ENCODE peak calls at places on chromosomes 13 and 19, in seven cellular contexts. One of them, this sample, is unnamed.

GRCh38 chr19:3359850-3360493 is 6.4 kb upstream of the NFIC start:
- DNase-seq in Jurkat, Clone E6-1: no peak
- DNase-seq in mucosa of gallbladder: no peak
- DNase-seq in upper lobe of right lung: peak
- DNase-seq in A172: no peak
- DNase-seq in AG09309: no peak
- DNase-seq in left colon: peak
- DNase-seq in this sample: no peak

GRCh38 chr19:6216236-6216995 is 63.4 kb downstream of the MLLT1 start:
- DNase-seq in left colon: no peak
- DNase-seq in upper lobe of right lung: peak
- DNase-seq in AG09309: no peak
- DNase-seq in A172: no peak
- DNase-seq in mucosa of gallbladder: no peak
- DNase-seq in Jurkat, Clone E6-1: no peak
- DNase-seq in this sample: no peak

GRCh38 chr19:33157906-33158305 is 26.0 kb downstream of the WDR88 start:
- DNase-seq in AG09309: no peak
- DNase-seq in A172: no peak
- DNase-seq in left colon: no peak
- DNase-seq in mucosa of gallbladder: no peak
- DNase-seq in upper lobe of right lung: no peak
- DNase-seq in Jurkat, Clone E6-1: no peak
- DNase-seq in this sample: no peak

GRCh38 chr19:30555788-30556110 is 183.6 kb downstream of the ZNF536 start:
- DNase-seq in A172: no peak
- DNase-seq in left colon: no peak
- DNase-seq in mucosa of gallbladder: no peak
- DNase-seq in upper lobe of right lung: no peak
- DNase-seq in AG09309: no peak
- DNase-seq in Jurkat, Clone E6-1: no peak
- DNase-seq in this sample: no peak

GRCh38 chr13:97274782-97275252 is 52.7 kb downstream of the MBNL2 start:
- DNase-seq in Jurkat, Clone E6-1: no peak
- DNase-seq in A172: peak
- DNase-seq in left colon: no peak
- DNase-seq in mucosa of gallbladder: no peak
- DNase-seq in AG09309: no peak
- DNase-seq in upper lobe of right lung: no peak
- DNase-seq in this sample: no peak

GRCh38 chr13:91813255-91813654 is 414.8 kb downstream of the GPC5 start:
- DNase-seq in mucosa of gallbladder: peak
- DNase-seq in Jurkat, Clone E6-1: no peak
- DNase-seq in AG09309: no peak
- DNase-seq in A172: no peak
- DNase-seq in left colon: no peak
- DNase-seq in upper lobe of right lung: no peak
- DNase-seq in this sample: no peak

GRCh38 chr13:33101835-33102234 is 85.6 kb downstream of the KL start:
- DNase-seq in mucosa of gallbladder: no peak
- DNase-seq in A172: no peak
- DNase-seq in left colon: no peak
- DNase-seq in upper lobe of right lung: no peak
- DNase-seq in AG09309: no peak
- DNase-seq in Jurkat, Clone E6-1: no peak
- DNase-seq in this sample: no peak

GRCh38 chr13:111566567-111566966 is 246.1 kb downstream of the TEX29 start:
- DNase-seq in Jurkat, Clone E6-1: no peak
- DNase-seq in AG09309: no peak
- DNase-seq in mucosa of gallbladder: no peak
- DNase-seq in A172: no peak
- DNase-seq in left colon: no peak
- DNase-seq in upper lobe of right lung: no peak
- DNase-seq in this sample: no peak

GRCh38 chr13:102702965-102703720 is 8.3 kb upstream of the METTL21C start:
- DNase-seq in left colon: no peak
- DNase-seq in upper lobe of right lung: no peak
- DNase-seq in Jurkat, Clone E6-1: no peak
- DNase-seq in A172: no peak
- DNase-seq in mucosa of gallbladder: no peak
- DNase-seq in AG09309: no peak
- DNase-seq in this sample: no peak

GRCh38 chr13:58882556-58882955 is 1251.0 kb downstream of the PCDH17 start:
- DNase-seq in upper lobe of right lung: no peak
- DNase-seq in mucosa of gallbladder: no peak
- DNase-seq in AG09309: no peak
- DNase-seq in left colon: no peak
- DNase-seq in Jurkat, Clone E6-1: no peak
- DNase-seq in A172: no peak
- DNase-seq in this sample: no peak

GRCh38 chr19:17002455-17002854 is 24.2 kb downstream of the CPAMD8 start:
- DNase-seq in left colon: no peak
- DNase-seq in A172: no peak
- DNase-seq in AG09309: no peak
- DNase-seq in mucosa of gallbladder: no peak
- DNase-seq in upper lobe of right lung: no peak
- DNase-seq in Jurkat, Clone E6-1: no peak
- DNase-seq in this sample: no peak

GRCh38 chr19:35159606-35160005 is 5.1 kb downstream of the FXYD5 start:
- DNase-seq in upper lobe of right lung: no peak
- DNase-seq in left colon: no peak
- DNase-seq in mucosa of gallbladder: no peak
- DNase-seq in Jurkat, Clone E6-1: no peak
- DNase-seq in A172: no peak
- DNase-seq in AG09309: no peak
- DNase-seq in this sample: no peak

GRCh38 chr13:75258159-75258782 is 223.7 kb downstream of the TBC1D4 start:
- DNase-seq in mucosa of gallbladder: no peak
- DNase-seq in left colon: no peak
- DNase-seq in upper lobe of right lung: no peak
- DNase-seq in AG09309: no peak
- DNase-seq in A172: peak
- DNase-seq in Jurkat, Clone E6-1: peak
- DNase-seq in this sample: no peak

GRCh38 chr19:15443325-15443724 is 6.4 kb downstream of the WIZ start:
- DNase-seq in Jurkat, Clone E6-1: no peak
- DNase-seq in mucosa of gallbladder: no peak
- DNase-seq in upper lobe of right lung: no peak
- DNase-seq in left colon: no peak
- DNase-seq in A172: no peak
- DNase-seq in AG09309: no peak
- DNase-seq in this sample: no peak

GRCh38 chr13:31328549-31329229 is 128.9 kb downstream of the B3GLCT start:
- DNase-seq in left colon: no peak
- DNase-seq in upper lobe of right lung: no peak
- DNase-seq in A172: no peak
- DNase-seq in Jurkat, Clone E6-1: no peak
- DNase-seq in mucosa of gallbladder: no peak
- DNase-seq in AG09309: no peak
- DNase-seq in this sample: no peak

GRCh38 chr19:13212759-13213330 is 62.6 kb downstream of the IER2 start:
- DNase-seq in left colon: peak
- DNase-seq in Jurkat, Clone E6-1: peak
- DNase-seq in mucosa of gallbladder: no peak
- DNase-seq in AG09309: no peak
- DNase-seq in upper lobe of right lung: peak
- DNase-seq in A172: peak
- DNase-seq in this sample: no peak

GRCh38 chr19:5456130-5456835 is 1.1 kb downstream of the ZNRF4 start:
- DNase-seq in left colon: no peak
- DNase-seq in Jurkat, Clone E6-1: no peak
- DNase-seq in AG09309: no peak
- DNase-seq in mucosa of gallbladder: no peak
- DNase-seq in upper lobe of right lung: no peak
- DNase-seq in A172: no peak
- DNase-seq in this sample: no peak

GRCh38 chr19:33545209-33545981 is 23.8 kb upstream of the PEPD start:
- DNase-seq in mucosa of gallbladder: no peak
- DNase-seq in AG09309: no peak
- DNase-seq in A172: no peak
- DNase-seq in left colon: no peak
- DNase-seq in Jurkat, Clone E6-1: no peak
- DNase-seq in upper lobe of right lung: no peak
- DNase-seq in this sample: no peak

GRCh38 chr13:23776698-23777570 is 112.3 kb downstream of the MIPEP start:
- DNase-seq in upper lobe of right lung: no peak
- DNase-seq in Jurkat, Clone E6-1: no peak
- DNase-seq in left colon: no peak
- DNase-seq in AG09309: no peak
- DNase-seq in A172: no peak
- DNase-seq in mucosa of gallbladder: no peak
- DNase-seq in this sample: no peak

GRCh38 chr19:30880151-30880550 is 469.1 kb downstream of the TSHZ3 start:
- DNase-seq in A172: no peak
- DNase-seq in Jurkat, Clone E6-1: no peak
- DNase-seq in AG09309: no peak
- DNase-seq in mucosa of gallbladder: no peak
- DNase-seq in left colon: no peak
- DNase-seq in upper lobe of right lung: no peak
- DNase-seq in this sample: no peak

GRCh38 chr13:110047511-110047910 is 259.4 kb downstream of the COL4A1 start:
- DNase-seq in upper lobe of right lung: peak
- DNase-seq in Jurkat, Clone E6-1: no peak
- DNase-seq in mucosa of gallbladder: peak
- DNase-seq in left colon: peak
- DNase-seq in AG09309: peak
- DNase-seq in A172: no peak
- DNase-seq in this sample: no peak

GRCh38 chr19:37905936-37906867 is at the start of gene WDR87:
- DNase-seq in left colon: peak
- DNase-seq in A172: no peak
- DNase-seq in Jurkat, Clone E6-1: peak
- DNase-seq in mucosa of gallbladder: peak
- DNase-seq in AG09309: no peak
- DNase-seq in upper lobe of right lung: peak
- DNase-seq in this sample: no peak

GRCh38 chr19:43780706-43781525 is at the start of gene KCNN4:
- DNase-seq in upper lobe of right lung: peak
- DNase-seq in AG09309: peak
- DNase-seq in mucosa of gallbladder: no peak
- DNase-seq in left colon: peak
- DNase-seq in Jurkat, Clone E6-1: no peak
- DNase-seq in A172: peak
- DNase-seq in this sample: no peak

GRCh38 chr13:98879965-98880364 is 97.9 kb downstream of the DOCK9 start:
- DNase-seq in Jurkat, Clone E6-1: no peak
- DNase-seq in mucosa of gallbladder: no peak
- DNase-seq in upper lobe of right lung: no peak
- DNase-seq in left colon: peak
- DNase-seq in A172: no peak
- DNase-seq in AG09309: no peak
- DNase-seq in this sample: no peak

GRCh38 chr19:31344403-31344802 is 4.8 kb downstream of the TSHZ3 start:
- DNase-seq in upper lobe of right lung: no peak
- DNase-seq in AG09309: no peak
- DNase-seq in left colon: no peak
- DNase-seq in mucosa of gallbladder: no peak
- DNase-seq in A172: no peak
- DNase-seq in Jurkat, Clone E6-1: no peak
- DNase-seq in this sample: no peak

GRCh38 chr13:110689711-110690110 is 16.2 kb downstream of the CARS2 start:
- DNase-seq in A172: no peak
- DNase-seq in Jurkat, Clone E6-1: no peak
- DNase-seq in upper lobe of right lung: no peak
- DNase-seq in mucosa of gallbladder: no peak
- DNase-seq in AG09309: no peak
- DNase-seq in left colon: no peak
- DNase-seq in this sample: no peak

GRCh38 chr19:44807652-44808462 is 1.0 kb upstream of the BCAM start:
- DNase-seq in A172: peak
- DNase-seq in mucosa of gallbladder: no peak
- DNase-seq in upper lobe of right lung: peak
- DNase-seq in left colon: peak
- DNase-seq in Jurkat, Clone E6-1: no peak
- DNase-seq in AG09309: no peak
- DNase-seq in this sample: no peak

GRCh38 chr19:28764066-28764465 is 448.9 kb downstream of the UQCRFS1 start:
- DNase-seq in left colon: no peak
- DNase-seq in Jurkat, Clone E6-1: no peak
- DNase-seq in AG09309: no peak
- DNase-seq in A172: no peak
- DNase-seq in mucosa of gallbladder: no peak
- DNase-seq in upper lobe of right lung: no peak
- DNase-seq in this sample: no peak